ENCODE peak calls at places on chromosome 5, in eight cellular contexts. One of them, this sample, is unnamed. For H3K36me3, the result is how much of the 10 kb centered on the place peaks cover.

GRCh38 chr5:170181902-170182301 is 50.9 kb upstream of the C5orf58 start:
- DNase-seq in CD4-positive, CD25-positive, alpha-beta regulatory T cell: no peak
- DNase-seq in adrenal gland: no peak
- DNase-seq in PC-9: no peak
- DNase-seq in neuronal stem cell: no peak
- DNase-seq in aorta: no peak
- DNase-seq in A673: no peak
- DNase-seq in fibroblast of lung: no peak
- DNase-seq in this sample: no peak

GRCh38 chr5:90528704-90529233 is 615 bp downstream of the LYSMD3 start:
- DNase-seq in A673: peak
- DNase-seq in CD4-positive, CD25-positive, alpha-beta regulatory T cell: peak
- DNase-seq in PC-9: no peak
- DNase-seq in adrenal gland: peak
- DNase-seq in aorta: no peak
- DNase-seq in fibroblast of lung: peak
- DNase-seq in neuronal stem cell: no peak
- DNase-seq in this sample: no peak

GRCh38 chr5:112419596-112420110 is 576 bp upstream of the EPB41L4A start:
- DNase-seq in fibroblast of lung: peak
- DNase-seq in aorta: peak
- DNase-seq in A673: peak
- DNase-seq in neuronal stem cell: peak
- DNase-seq in adrenal gland: no peak
- DNase-seq in PC-9: peak
- DNase-seq in CD4-positive, CD25-positive, alpha-beta regulatory T cell: no peak
- DNase-seq in this sample: no peak

GRCh38 chr5:124102491-124102890 is 590.5 kb downstream of the CSNK1G3 start:
- DNase-seq in neuronal stem cell: no peak
- DNase-seq in A673: no peak
- DNase-seq in CD4-positive, CD25-positive, alpha-beta regulatory T cell: no peak
- DNase-seq in aorta: no peak
- DNase-seq in PC-9: no peak
- DNase-seq in fibroblast of lung: peak
- DNase-seq in adrenal gland: no peak
- DNase-seq in this sample: no peak

GRCh38 chr5:73822989-73823339 is 197.0 kb downstream of the ARHGEF28 start:
- DNase-seq in neuronal stem cell: no peak
- DNase-seq in fibroblast of lung: peak
- DNase-seq in adrenal gland: no peak
- DNase-seq in PC-9: peak
- DNase-seq in CD4-positive, CD25-positive, alpha-beta regulatory T cell: no peak
- DNase-seq in aorta: no peak
- DNase-seq in A673: no peak
- DNase-seq in this sample: no peak

GRCh38 chr5:126808619-126809018 is 31.7 kb downstream of the LMNB1 start:
- DNase-seq in neuronal stem cell: peak
- DNase-seq in aorta: no peak
- DNase-seq in A673: peak
- DNase-seq in CD4-positive, CD25-positive, alpha-beta regulatory T cell: peak
- DNase-seq in fibroblast of lung: peak
- DNase-seq in adrenal gland: no peak
- DNase-seq in PC-9: no peak
- DNase-seq in this sample: no peak

GRCh38 chr5:76145945-76146344 is 62.8 kb downstream of the SV2C start:
- DNase-seq in adrenal gland: no peak
- DNase-seq in A673: peak
- DNase-seq in fibroblast of lung: no peak
- DNase-seq in aorta: no peak
- DNase-seq in CD4-positive, CD25-positive, alpha-beta regulatory T cell: no peak
- DNase-seq in PC-9: no peak
- DNase-seq in neuronal stem cell: no peak
- DNase-seq in this sample: no peak

GRCh38 chr5:60287174-60287771 is 393.7 kb upstream of the PDE4D start:
- DNase-seq in aorta: no peak
- DNase-seq in adrenal gland: no peak
- DNase-seq in A673: peak
- DNase-seq in PC-9: no peak
- DNase-seq in CD4-positive, CD25-positive, alpha-beta regulatory T cell: no peak
- DNase-seq in neuronal stem cell: peak
- DNase-seq in fibroblast of lung: peak
- DNase-seq in this sample: peak

GRCh38 chr5:92309336-92309991 is 926.3 kb upstream of the ARRDC3 start:
- DNase-seq in aorta: no peak
- DNase-seq in adrenal gland: no peak
- DNase-seq in fibroblast of lung: peak
- DNase-seq in neuronal stem cell: no peak
- DNase-seq in PC-9: peak
- DNase-seq in CD4-positive, CD25-positive, alpha-beta regulatory T cell: no peak
- DNase-seq in A673: peak
- DNase-seq in this sample: peak

GRCh38 chr5:134226441-134227192 is 744 bp upstream of the PPP2CA start:
- DNase-seq in CD4-positive, CD25-positive, alpha-beta regulatory T cell: no peak
- DNase-seq in A673: no peak
- DNase-seq in PC-9: peak
- DNase-seq in neuronal stem cell: no peak
- DNase-seq in fibroblast of lung: peak
- DNase-seq in aorta: no peak
- DNase-seq in adrenal gland: no peak
- DNase-seq in this sample: no peak

GRCh38 chr5:61257421-61257820 is 74.6 kb upstream of the ZSWIM6 start:
- DNase-seq in PC-9: no peak
- DNase-seq in adrenal gland: no peak
- DNase-seq in CD4-positive, CD25-positive, alpha-beta regulatory T cell: no peak
- DNase-seq in neuronal stem cell: no peak
- DNase-seq in fibroblast of lung: no peak
- DNase-seq in aorta: no peak
- DNase-seq in A673: no peak
- DNase-seq in this sample: no peak

GRCh38 chr5:132180134-132180745 is 47.4 kb downstream of the P4HA2 start:
- DNase-seq in PC-9: peak
- DNase-seq in CD4-positive, CD25-positive, alpha-beta regulatory T cell: no peak
- DNase-seq in adrenal gland: no peak
- DNase-seq in fibroblast of lung: peak
- DNase-seq in aorta: no peak
- DNase-seq in A673: peak
- DNase-seq in neuronal stem cell: peak
- DNase-seq in this sample: no peak

GRCh38 chr5:35820720-35821119 is 36.0 kb upstream of the IL7R start:
- DNase-seq in A673: no peak
- DNase-seq in neuronal stem cell: no peak
- DNase-seq in CD4-positive, CD25-positive, alpha-beta regulatory T cell: no peak
- DNase-seq in adrenal gland: no peak
- DNase-seq in aorta: no peak
- DNase-seq in fibroblast of lung: no peak
- DNase-seq in PC-9: no peak
- DNase-seq in this sample: no peak
- H3K36me3 ChIP-seq in A673: under half
- H3K36me3 ChIP-seq in neuronal stem cell: under half
- H3K36me3 ChIP-seq in CD4-positive, CD25-positive, alpha-beta regulatory T cell: under half
- H3K36me3 ChIP-seq in adrenal gland: under half
- H3K36me3 ChIP-seq in aorta: under half
- H3K36me3 ChIP-seq in fibroblast of lung: under half
- H3K36me3 ChIP-seq in PC-9: under half
- H3K36me3 ChIP-seq in this sample: under half

GRCh38 chr5:1312993-1313833 is 18.3 kb upstream of the TERT start:
- DNase-seq in adrenal gland: no peak
- DNase-seq in fibroblast of lung: no peak
- DNase-seq in A673: no peak
- DNase-seq in CD4-positive, CD25-positive, alpha-beta regulatory T cell: peak
- DNase-seq in neuronal stem cell: no peak
- DNase-seq in PC-9: peak
- DNase-seq in aorta: peak
- DNase-seq in this sample: no peak
- H3K4me3 ChIP-seq in adrenal gland: no peak
- H3K4me3 ChIP-seq in fibroblast of lung: no peak
- H3K4me3 ChIP-seq in A673: no peak
- H3K4me3 ChIP-seq in CD4-positive, CD25-positive, alpha-beta regulatory T cell: peak
- H3K4me3 ChIP-seq in neuronal stem cell: no peak
- H3K4me3 ChIP-seq in PC-9: no peak
- H3K4me3 ChIP-seq in aorta: no peak
- H3K4me3 ChIP-seq in this sample: no peak

GRCh38 chr5:139387611-139388197 is 2.0 kb downstream of the MZB1 start:
- DNase-seq in neuronal stem cell: no peak
- DNase-seq in A673: no peak
- DNase-seq in CD4-positive, CD25-positive, alpha-beta regulatory T cell: no peak
- DNase-seq in adrenal gland: no peak
- DNase-seq in fibroblast of lung: no peak
- DNase-seq in aorta: no peak
- DNase-seq in PC-9: no peak
- DNase-seq in this sample: no peak
- H3K27ac ChIP-seq in neuronal stem cell: no peak
- H3K27ac ChIP-seq in A673: no peak
- H3K27ac ChIP-seq in CD4-positive, CD25-positive, alpha-beta regulatory T cell: no peak
- H3K27ac ChIP-seq in adrenal gland: no peak
- H3K27ac ChIP-seq in fibroblast of lung: no peak
- H3K27ac ChIP-seq in aorta: no peak
- H3K27ac ChIP-seq in PC-9: no peak
- H3K27ac ChIP-seq in this sample: no peak

DNA sequence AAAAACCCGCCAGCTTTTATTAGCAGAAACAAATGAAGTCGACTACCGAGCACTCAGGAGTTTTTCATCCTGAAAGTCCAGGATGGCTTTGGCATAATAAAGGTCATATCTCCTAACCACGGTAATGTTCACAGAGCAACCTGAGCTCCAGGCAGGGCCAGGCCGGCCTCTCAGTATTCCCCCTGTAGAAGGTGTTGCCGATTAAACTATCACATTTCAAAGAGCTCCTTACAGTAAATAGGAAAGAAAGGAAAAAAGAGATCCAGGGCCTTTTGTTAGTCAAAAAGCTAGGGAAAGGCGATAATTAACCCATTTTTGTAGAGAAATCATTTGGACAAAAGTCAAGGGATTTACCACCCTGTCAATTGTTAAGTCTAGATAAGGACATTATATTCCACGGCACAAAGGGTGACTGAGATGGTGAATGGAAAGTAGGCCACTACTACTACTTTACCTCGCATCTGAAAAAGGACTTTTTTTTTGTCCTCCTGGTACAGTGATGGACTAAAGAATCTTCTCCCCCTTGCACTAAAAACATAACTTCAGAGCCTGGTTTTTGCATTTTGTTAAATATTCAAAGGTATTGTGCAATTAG is 147.7 kb downstream of the EBF1 start:
- DNase-seq in adrenal gland: no peak
- DNase-seq in CD4-positive, CD25-positive, alpha-beta regulatory T cell: no peak
- DNase-seq in A673: no peak
- DNase-seq in neuronal stem cell: no peak
- DNase-seq in PC-9: no peak
- DNase-seq in aorta: no peak
- DNase-seq in fibroblast of lung: no peak
- DNase-seq in this sample: no peak
- H3K36me3 ChIP-seq in adrenal gland: under half
- H3K36me3 ChIP-seq in CD4-positive, CD25-positive, alpha-beta regulatory T cell: under half
- H3K36me3 ChIP-seq in A673: under half
- H3K36me3 ChIP-seq in neuronal stem cell: under half
- H3K36me3 ChIP-seq in PC-9: under half
- H3K36me3 ChIP-seq in aorta: under half
- H3K36me3 ChIP-seq in fibroblast of lung: under half
- H3K36me3 ChIP-seq in this sample: under half

GRCh38 chr5:114411380-114411931 is 49.6 kb downstream of the KCNN2 start:
- DNase-seq in A673: no peak
- DNase-seq in PC-9: no peak
- DNase-seq in adrenal gland: no peak
- DNase-seq in aorta: no peak
- DNase-seq in fibroblast of lung: no peak
- DNase-seq in neuronal stem cell: no peak
- DNase-seq in CD4-positive, CD25-positive, alpha-beta regulatory T cell: no peak
- DNase-seq in this sample: no peak
- H3K4me3 ChIP-seq in A673: no peak
- H3K4me3 ChIP-seq in PC-9: no peak
- H3K4me3 ChIP-seq in adrenal gland: no peak
- H3K4me3 ChIP-seq in aorta: no peak
- H3K4me3 ChIP-seq in fibroblast of lung: no peak
- H3K4me3 ChIP-seq in neuronal stem cell: no peak
- H3K4me3 ChIP-seq in CD4-positive, CD25-positive, alpha-beta regulatory T cell: no peak
- H3K4me3 ChIP-seq in this sample: no peak

DNA sequence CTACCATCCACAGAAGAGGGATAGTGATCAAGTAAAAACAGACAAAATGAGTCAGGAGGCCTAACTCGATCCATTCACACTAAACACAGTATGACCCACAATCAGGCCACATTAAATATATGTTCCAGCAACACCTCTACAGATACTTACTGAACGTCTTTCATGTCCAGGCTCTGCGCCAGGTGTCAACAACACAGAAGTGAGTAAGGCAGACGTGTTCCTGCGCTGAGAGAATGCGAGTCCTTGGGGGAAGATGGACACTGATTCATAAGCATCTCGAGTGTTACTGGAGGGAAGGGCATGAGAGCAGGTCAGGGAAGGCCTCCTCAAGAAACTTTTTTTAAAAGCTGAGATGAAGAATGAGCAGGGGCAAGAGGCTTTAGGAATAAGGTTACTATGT is 164.3 kb upstream of the CLINT1 start:
- DNase-seq in CD4-positive, CD25-positive, alpha-beta regulatory T cell: no peak
- DNase-seq in aorta: no peak
- DNase-seq in PC-9: no peak
- DNase-seq in neuronal stem cell: no peak
- DNase-seq in A673: no peak
- DNase-seq in adrenal gland: peak
- DNase-seq in fibroblast of lung: no peak
- DNase-seq in this sample: no peak
- H3K27ac ChIP-seq in CD4-positive, CD25-positive, alpha-beta regulatory T cell: no peak
- H3K27ac ChIP-seq in aorta: no peak
- H3K27ac ChIP-seq in PC-9: no peak
- H3K27ac ChIP-seq in neuronal stem cell: no peak
- H3K27ac ChIP-seq in A673: no peak
- H3K27ac ChIP-seq in adrenal gland: no peak
- H3K27ac ChIP-seq in fibroblast of lung: no peak
- H3K27ac ChIP-seq in this sample: no peak

GRCh38 chr5:154819546-154819945 is 30.9 kb downstream of the FAXDC2 start:
- DNase-seq in A673: no peak
- DNase-seq in adrenal gland: no peak
- DNase-seq in CD4-positive, CD25-positive, alpha-beta regulatory T cell: no peak
- DNase-seq in fibroblast of lung: no peak
- DNase-seq in aorta: no peak
- DNase-seq in neuronal stem cell: no peak
- DNase-seq in PC-9: no peak
- DNase-seq in this sample: no peak

GRCh38 chr5:154817815-154818214 is 32.6 kb downstream of the FAXDC2 start:
- DNase-seq in aorta: no peak
- DNase-seq in PC-9: no peak
- DNase-seq in fibroblast of lung: no peak
- DNase-seq in A673: no peak
- DNase-seq in adrenal gland: no peak
- DNase-seq in neuronal stem cell: no peak
- DNase-seq in CD4-positive, CD25-positive, alpha-beta regulatory T cell: no peak
- DNase-seq in this sample: no peak

GRCh38 chr5:154823605-154824004 is 26.8 kb downstream of the FAXDC2 start:
- DNase-seq in adrenal gland: no peak
- DNase-seq in aorta: no peak
- DNase-seq in CD4-positive, CD25-positive, alpha-beta regulatory T cell: no peak
- DNase-seq in fibroblast of lung: no peak
- DNase-seq in neuronal stem cell: no peak
- DNase-seq in PC-9: no peak
- DNase-seq in A673: no peak
- DNase-seq in this sample: no peak

GRCh38 chr5:154818459-154819116 is 31.8 kb downstream of the FAXDC2 start:
- DNase-seq in PC-9: no peak
- DNase-seq in neuronal stem cell: no peak
- DNase-seq in A673: no peak
- DNase-seq in CD4-positive, CD25-positive, alpha-beta regulatory T cell: no peak
- DNase-seq in aorta: no peak
- DNase-seq in fibroblast of lung: no peak
- DNase-seq in adrenal gland: no peak
- DNase-seq in this sample: no peak

GRCh38 chr5:154820383-154820782 is 30.0 kb downstream of the FAXDC2 start:
- DNase-seq in PC-9: no peak
- DNase-seq in aorta: no peak
- DNase-seq in fibroblast of lung: no peak
- DNase-seq in neuronal stem cell: no peak
- DNase-seq in adrenal gland: no peak
- DNase-seq in CD4-positive, CD25-positive, alpha-beta regulatory T cell: no peak
- DNase-seq in A673: no peak
- DNase-seq in this sample: no peak
- H3K36me3 ChIP-seq in PC-9: under half
- H3K36me3 ChIP-seq in aorta: under half
- H3K36me3 ChIP-seq in fibroblast of lung: under half
- H3K36me3 ChIP-seq in neuronal stem cell: half or more
- H3K36me3 ChIP-seq in adrenal gland: half or more
- H3K36me3 ChIP-seq in CD4-positive, CD25-positive, alpha-beta regulatory T cell: under half
- H3K36me3 ChIP-seq in A673: under half
- H3K36me3 ChIP-seq in this sample: under half